ENCODE peak calls at places on chromosomes 7 and 10, in five cellular contexts. One of them, this sample, is unnamed.

GRCh38 chr7:150962743-150963399 is 15.2 kb downstream of the KCNH2 start:
- DNase-seq in AG20443: peak
- DNase-seq in HS-5: no peak
- DNase-seq in choroid plexus epithelial cell: peak
- DNase-seq in cardiac fibroblast: peak
- DNase-seq in this sample: no peak

GRCh38 chr7:129569811-129570215 is 41.7 kb upstream of the NRF1 start:
- DNase-seq in AG20443: peak
- DNase-seq in HS-5: peak
- DNase-seq in choroid plexus epithelial cell: peak
- DNase-seq in cardiac fibroblast: peak
- DNase-seq in this sample: peak

GRCh38 chr10:131977323-131978096 is 4.2 kb downstream of the BNIP3 start:
- DNase-seq in AG20443: no peak
- DNase-seq in HS-5: no peak
- DNase-seq in choroid plexus epithelial cell: no peak
- DNase-seq in cardiac fibroblast: no peak
- DNase-seq in this sample: peak

GRCh38 chr7:2095533-2095932 is 137.2 kb downstream of the MAD1L1 start:
- DNase-seq in AG20443: no peak
- DNase-seq in HS-5: no peak
- DNase-seq in choroid plexus epithelial cell: no peak
- DNase-seq in cardiac fibroblast: no peak
- DNase-seq in this sample: no peak

GRCh38 chr10:111117528-111118277 is 40.9 kb downstream of the ADRA2A start:
- DNase-seq in AG20443: no peak
- DNase-seq in HS-5: no peak
- DNase-seq in choroid plexus epithelial cell: no peak
- DNase-seq in cardiac fibroblast: no peak
- DNase-seq in this sample: no peak

GRCh38 chr10:92131271-92131820 is 159.5 kb downstream of the CPEB3 start:
- DNase-seq in AG20443: no peak
- DNase-seq in HS-5: no peak
- DNase-seq in choroid plexus epithelial cell: no peak
- DNase-seq in cardiac fibroblast: no peak
- DNase-seq in this sample: peak

GRCh38 chr7:139490130-139490529 is 6.7 kb upstream of the KLRG2 start:
- DNase-seq in AG20443: no peak
- DNase-seq in HS-5: no peak
- DNase-seq in choroid plexus epithelial cell: peak
- DNase-seq in cardiac fibroblast: no peak
- DNase-seq in this sample: peak

GRCh38 chr10:11209810-11210141 is 192.1 kb downstream of the CELF2 start:
- DNase-seq in AG20443: no peak
- DNase-seq in HS-5: no peak
- DNase-seq in choroid plexus epithelial cell: no peak
- DNase-seq in cardiac fibroblast: no peak
- DNase-seq in this sample: no peak

GRCh38 chr7:143395187-143396149 is 13.2 kb downstream of the EPHA1 start:
- DNase-seq in AG20443: no peak
- DNase-seq in HS-5: no peak
- DNase-seq in choroid plexus epithelial cell: no peak
- DNase-seq in cardiac fibroblast: no peak
- DNase-seq in this sample: no peak

GRCh38 chr10:11884706-11885423 is 61.7 kb downstream of the PROSER2 start:
- DNase-seq in AG20443: no peak
- DNase-seq in HS-5: no peak
- DNase-seq in choroid plexus epithelial cell: no peak
- DNase-seq in cardiac fibroblast: no peak
- DNase-seq in this sample: no peak

GRCh38 chr7:147145194-147145593 is 1028.6 kb downstream of the CNTNAP2 start:
- DNase-seq in AG20443: no peak
- DNase-seq in HS-5: no peak
- DNase-seq in choroid plexus epithelial cell: no peak
- DNase-seq in cardiac fibroblast: no peak
- DNase-seq in this sample: no peak

GRCh38 chr7:936131-937054 is 18.1 kb downstream of the ADAP1 start:
- DNase-seq in AG20443: no peak
- DNase-seq in HS-5: no peak
- DNase-seq in choroid plexus epithelial cell: peak
- DNase-seq in cardiac fibroblast: no peak
- DNase-seq in this sample: no peak

GRCh38 chr10:58662314-58662713 is 149.6 kb downstream of the BICC1 start:
- DNase-seq in AG20443: peak
- DNase-seq in HS-5: peak
- DNase-seq in choroid plexus epithelial cell: peak
- DNase-seq in cardiac fibroblast: peak
- DNase-seq in this sample: peak

GRCh38 chr7:44286618-44287487 is 38.5 kb downstream of the CAMK2B start:
- DNase-seq in AG20443: no peak
- DNase-seq in HS-5: no peak
- DNase-seq in choroid plexus epithelial cell: no peak
- DNase-seq in cardiac fibroblast: no peak
- DNase-seq in this sample: no peak

GRCh38 chr7:75915416-75916156 is 631 bp downstream of the POR start:
- DNase-seq in AG20443: peak
- DNase-seq in HS-5: no peak
- DNase-seq in choroid plexus epithelial cell: peak
- DNase-seq in cardiac fibroblast: peak
- DNase-seq in this sample: no peak

GRCh38 chr7:463362-464176 is 56.1 kb downstream of the PDGFA start:
- DNase-seq in AG20443: no peak
- DNase-seq in HS-5: no peak
- DNase-seq in choroid plexus epithelial cell: no peak
- DNase-seq in cardiac fibroblast: no peak
- DNase-seq in this sample: no peak

GRCh38 chr7:113460067-113460466 is 341.7 kb upstream of the SMIM30 start:
- DNase-seq in AG20443: no peak
- DNase-seq in HS-5: no peak
- DNase-seq in choroid plexus epithelial cell: no peak
- DNase-seq in cardiac fibroblast: no peak
- DNase-seq in this sample: peak

GRCh38 chr10:24552346-24553016 is 171.2 kb downstream of the ARHGAP21 start:
- DNase-seq in AG20443: peak
- DNase-seq in HS-5: no peak
- DNase-seq in choroid plexus epithelial cell: peak
- DNase-seq in cardiac fibroblast: no peak
- DNase-seq in this sample: no peak

GRCh38 chr10:68073631-68074403 is 1.3 kb downstream of the HERC4 start:
- DNase-seq in AG20443: no peak
- DNase-seq in HS-5: no peak
- DNase-seq in choroid plexus epithelial cell: peak
- DNase-seq in cardiac fibroblast: peak
- DNase-seq in this sample: no peak

GRCh38 chr7:144730224-144730623 is 105.6 kb downstream of the TPK1 start:
- DNase-seq in AG20443: no peak
- DNase-seq in HS-5: no peak
- DNase-seq in choroid plexus epithelial cell: no peak
- DNase-seq in cardiac fibroblast: no peak
- DNase-seq in this sample: no peak

GRCh38 chr7:36827914-36828313 is 103.6 kb upstream of the AOAH start:
- DNase-seq in AG20443: no peak
- DNase-seq in HS-5: no peak
- DNase-seq in choroid plexus epithelial cell: no peak
- DNase-seq in cardiac fibroblast: no peak
- DNase-seq in this sample: peak

GRCh38 chr10:131469551-131469950 is 158.0 kb upstream of the TCERG1L start:
- DNase-seq in AG20443: no peak
- DNase-seq in HS-5: no peak
- DNase-seq in choroid plexus epithelial cell: no peak
- DNase-seq in cardiac fibroblast: no peak
- DNase-seq in this sample: no peak

GRCh38 chr7:36589391-36589790 is 134.9 kb downstream of the AOAH start:
- DNase-seq in AG20443: no peak
- DNase-seq in HS-5: no peak
- DNase-seq in choroid plexus epithelial cell: no peak
- DNase-seq in cardiac fibroblast: no peak
- DNase-seq in this sample: no peak

GRCh38 chr10:36608866-36609265 is 516.5 kb upstream of the ANKRD30A start:
- DNase-seq in AG20443: no peak
- DNase-seq in HS-5: no peak
- DNase-seq in choroid plexus epithelial cell: peak
- DNase-seq in cardiac fibroblast: no peak
- DNase-seq in this sample: no peak

GRCh38 chr7:116530107-116530820 is 5.4 kb downstream of the CAV1 start:
- DNase-seq in AG20443: no peak
- DNase-seq in HS-5: no peak
- DNase-seq in choroid plexus epithelial cell: no peak
- DNase-seq in cardiac fibroblast: no peak
- DNase-seq in this sample: no peak

GRCh38 chr7:24756545-24756988 is 697 bp downstream of the GSDME start:
- DNase-seq in AG20443: no peak
- DNase-seq in HS-5: peak
- DNase-seq in choroid plexus epithelial cell: no peak
- DNase-seq in cardiac fibroblast: no peak
- DNase-seq in this sample: no peak

GRCh38 chr10:43186150-43186549 is 47.9 kb downstream of the CSGALNACT2 start:
- DNase-seq in AG20443: no peak
- DNase-seq in HS-5: no peak
- DNase-seq in choroid plexus epithelial cell: peak
- DNase-seq in cardiac fibroblast: no peak
- DNase-seq in this sample: no peak

GRCh38 chr7:77571791-77572190 is 34.7 kb downstream of the PTPN12 start:
- DNase-seq in AG20443: no peak
- DNase-seq in HS-5: no peak
- DNase-seq in choroid plexus epithelial cell: no peak
- DNase-seq in cardiac fibroblast: no peak
- DNase-seq in this sample: no peak

GRCh38 chr10:10589540-10589939 is 428.1 kb upstream of the CELF2 start:
- DNase-seq in AG20443: peak
- DNase-seq in HS-5: peak
- DNase-seq in choroid plexus epithelial cell: peak
- DNase-seq in cardiac fibroblast: peak
- DNase-seq in this sample: peak

GRCh38 chr7:11527707-11528106 is 304.3 kb downstream of the THSD7A start:
- DNase-seq in AG20443: no peak
- DNase-seq in HS-5: no peak
- DNase-seq in choroid plexus epithelial cell: no peak
- DNase-seq in cardiac fibroblast: no peak
- DNase-seq in this sample: no peak

GRCh38 chr10:107653832-107654287 is 489.4 kb upstream of the SORCS1 start:
- DNase-seq in AG20443: peak
- DNase-seq in HS-5: peak
- DNase-seq in choroid plexus epithelial cell: peak
- DNase-seq in cardiac fibroblast: peak
- DNase-seq in this sample: peak

GRCh38 chr7:44724276-44724675 is 24.4 kb upstream of the ZMIZ2 start:
- DNase-seq in AG20443: no peak
- DNase-seq in HS-5: no peak
- DNase-seq in choroid plexus epithelial cell: no peak
- DNase-seq in cardiac fibroblast: no peak
- DNase-seq in this sample: no peak

GRCh38 chr7:140541176-140541512 is 61.8 kb upstream of the MKRN1 start:
- DNase-seq in AG20443: no peak
- DNase-seq in HS-5: no peak
- DNase-seq in choroid plexus epithelial cell: no peak
- DNase-seq in cardiac fibroblast: no peak
- DNase-seq in this sample: no peak

GRCh38 chr7:40827217-40828085 is 692.6 kb downstream of the SUGCT start:
- DNase-seq in AG20443: peak
- DNase-seq in HS-5: no peak
- DNase-seq in choroid plexus epithelial cell: peak
- DNase-seq in cardiac fibroblast: peak
- DNase-seq in this sample: no peak

GRCh38 chr10:33536508-33536907 is 202.0 kb upstream of the NRP1 start:
- DNase-seq in AG20443: no peak
- DNase-seq in HS-5: no peak
- DNase-seq in choroid plexus epithelial cell: no peak
- DNase-seq in cardiac fibroblast: no peak
- DNase-seq in this sample: no peak

GRCh38 chr7:139725077-139725476 is 52.7 kb downstream of the HIPK2 start:
- DNase-seq in AG20443: peak
- DNase-seq in HS-5: no peak
- DNase-seq in choroid plexus epithelial cell: peak
- DNase-seq in cardiac fibroblast: peak
- DNase-seq in this sample: no peak

GRCh38 chr7:55438765-55439525 is 73.8 kb downstream of the LANCL2 start:
- DNase-seq in AG20443: no peak
- DNase-seq in HS-5: no peak
- DNase-seq in choroid plexus epithelial cell: no peak
- DNase-seq in cardiac fibroblast: peak
- DNase-seq in this sample: no peak

This sample was measured in epithelial cell of proximal tubule.